ENCODE peak calls at places on chromosomes 12 and 14, in seven cellular contexts. One of them, this sample, is unnamed.

GRCh38 chr12:77591959-77592358 is 238.7 kb upstream of the NAV3 start:
- DNase-seq in stimulated activated CD4-positive, alpha-beta T cell treated with anti-CD3 and anti-CD28 coated beads, Interleukin-1b, Interleukin-23, amount 100 ng/mL, for 1 hour: no peak
- DNase-seq in activated effector memory CD4-positive, alpha-beta T cell treated with Interleukin-2 at 50 U/mL for 16 hours: no peak
- DNase-seq in progenitor cell of endocrine pancreas: no peak
- DNase-seq in ACHN: no peak
- DNase-seq in uterus: no peak
- DNase-seq in NCI-H1694: peak
- DNase-seq in this sample: no peak

GRCh38 chr12:12916135-12916956 is 25.0 kb downstream of the GPRC5A start:
- DNase-seq in uterus: peak
- DNase-seq in progenitor cell of endocrine pancreas: peak
- DNase-seq in NCI-H1694: peak
- DNase-seq in ACHN: peak
- DNase-seq in stimulated activated CD4-positive, alpha-beta T cell treated with anti-CD3 and anti-CD28 coated beads, Interleukin-1b, Interleukin-23, amount 100 ng/mL, for 1 hour: peak
- DNase-seq in activated effector memory CD4-positive, alpha-beta T cell treated with Interleukin-2 at 50 U/mL for 16 hours: peak
- DNase-seq in this sample: peak

GRCh38 chr14:65565948-65566347 is 153.4 kb downstream of the FUT8 start:
- DNase-seq in stimulated activated CD4-positive, alpha-beta T cell treated with anti-CD3 and anti-CD28 coated beads, Interleukin-1b, Interleukin-23, amount 100 ng/mL, for 1 hour: no peak
- DNase-seq in uterus: no peak
- DNase-seq in ACHN: peak
- DNase-seq in progenitor cell of endocrine pancreas: no peak
- DNase-seq in activated effector memory CD4-positive, alpha-beta T cell treated with Interleukin-2 at 50 U/mL for 16 hours: no peak
- DNase-seq in NCI-H1694: no peak
- DNase-seq in this sample: no peak

GRCh38 chr12:101455685-101456084 is 19.5 kb upstream of the SPIC start:
- DNase-seq in uterus: no peak
- DNase-seq in ACHN: no peak
- DNase-seq in NCI-H1694: no peak
- DNase-seq in activated effector memory CD4-positive, alpha-beta T cell treated with Interleukin-2 at 50 U/mL for 16 hours: peak
- DNase-seq in progenitor cell of endocrine pancreas: no peak
- DNase-seq in stimulated activated CD4-positive, alpha-beta T cell treated with anti-CD3 and anti-CD28 coated beads, Interleukin-1b, Interleukin-23, amount 100 ng/mL, for 1 hour: no peak
- DNase-seq in this sample: no peak

GRCh38 chr14:75562494-75562893 is 15.9 kb upstream of the FLVCR2 start:
- DNase-seq in ACHN: no peak
- DNase-seq in activated effector memory CD4-positive, alpha-beta T cell treated with Interleukin-2 at 50 U/mL for 16 hours: no peak
- DNase-seq in NCI-H1694: no peak
- DNase-seq in uterus: no peak
- DNase-seq in progenitor cell of endocrine pancreas: no peak
- DNase-seq in stimulated activated CD4-positive, alpha-beta T cell treated with anti-CD3 and anti-CD28 coated beads, Interleukin-1b, Interleukin-23, amount 100 ng/mL, for 1 hour: no peak
- DNase-seq in this sample: no peak

GRCh38 chr12:120856980-120857379 is 47.2 kb downstream of the SPPL3 start:
- DNase-seq in progenitor cell of endocrine pancreas: no peak
- DNase-seq in uterus: no peak
- DNase-seq in activated effector memory CD4-positive, alpha-beta T cell treated with Interleukin-2 at 50 U/mL for 16 hours: no peak
- DNase-seq in stimulated activated CD4-positive, alpha-beta T cell treated with anti-CD3 and anti-CD28 coated beads, Interleukin-1b, Interleukin-23, amount 100 ng/mL, for 1 hour: no peak
- DNase-seq in ACHN: peak
- DNase-seq in NCI-H1694: no peak
- DNase-seq in this sample: no peak

GRCh38 chr14:68598621-68599447 is 194.0 kb downstream of the ZFP36L1 start:
- DNase-seq in stimulated activated CD4-positive, alpha-beta T cell treated with anti-CD3 and anti-CD28 coated beads, Interleukin-1b, Interleukin-23, amount 100 ng/mL, for 1 hour: no peak
- DNase-seq in uterus: peak
- DNase-seq in progenitor cell of endocrine pancreas: no peak
- DNase-seq in NCI-H1694: no peak
- DNase-seq in ACHN: no peak
- DNase-seq in activated effector memory CD4-positive, alpha-beta T cell treated with Interleukin-2 at 50 U/mL for 16 hours: no peak
- DNase-seq in this sample: peak

GRCh38 chr12:79775355-79776073 is 84.8 kb upstream of the PAWR start:
- DNase-seq in stimulated activated CD4-positive, alpha-beta T cell treated with anti-CD3 and anti-CD28 coated beads, Interleukin-1b, Interleukin-23, amount 100 ng/mL, for 1 hour: no peak
- DNase-seq in ACHN: no peak
- DNase-seq in activated effector memory CD4-positive, alpha-beta T cell treated with Interleukin-2 at 50 U/mL for 16 hours: no peak
- DNase-seq in NCI-H1694: no peak
- DNase-seq in progenitor cell of endocrine pancreas: no peak
- DNase-seq in uterus: no peak
- DNase-seq in this sample: no peak

GRCh38 chr12:130961921-130962326 is 8.2 kb downstream of the ADGRD1 start:
- DNase-seq in uterus: no peak
- DNase-seq in ACHN: no peak
- DNase-seq in stimulated activated CD4-positive, alpha-beta T cell treated with anti-CD3 and anti-CD28 coated beads, Interleukin-1b, Interleukin-23, amount 100 ng/mL, for 1 hour: no peak
- DNase-seq in progenitor cell of endocrine pancreas: no peak
- DNase-seq in activated effector memory CD4-positive, alpha-beta T cell treated with Interleukin-2 at 50 U/mL for 16 hours: no peak
- DNase-seq in NCI-H1694: no peak
- DNase-seq in this sample: no peak

GRCh38 chr12:452667-453210 is 7.0 kb upstream of the B4GALNT3 start:
- DNase-seq in stimulated activated CD4-positive, alpha-beta T cell treated with anti-CD3 and anti-CD28 coated beads, Interleukin-1b, Interleukin-23, amount 100 ng/mL, for 1 hour: no peak
- DNase-seq in ACHN: no peak
- DNase-seq in uterus: no peak
- DNase-seq in progenitor cell of endocrine pancreas: no peak
- DNase-seq in NCI-H1694: no peak
- DNase-seq in activated effector memory CD4-positive, alpha-beta T cell treated with Interleukin-2 at 50 U/mL for 16 hours: peak
- DNase-seq in this sample: no peak

GRCh38 chr12:88375301-88375959 is 204.8 kb downstream of the KITLG start:
- DNase-seq in NCI-H1694: no peak
- DNase-seq in activated effector memory CD4-positive, alpha-beta T cell treated with Interleukin-2 at 50 U/mL for 16 hours: no peak
- DNase-seq in stimulated activated CD4-positive, alpha-beta T cell treated with anti-CD3 and anti-CD28 coated beads, Interleukin-1b, Interleukin-23, amount 100 ng/mL, for 1 hour: no peak
- DNase-seq in progenitor cell of endocrine pancreas: no peak
- DNase-seq in uterus: no peak
- DNase-seq in ACHN: no peak
- DNase-seq in this sample: no peak

GRCh38 chr12:67534046-67534445 is 114.5 kb upstream of the DYRK2 start:
- DNase-seq in uterus: no peak
- DNase-seq in progenitor cell of endocrine pancreas: no peak
- DNase-seq in activated effector memory CD4-positive, alpha-beta T cell treated with Interleukin-2 at 50 U/mL for 16 hours: no peak
- DNase-seq in NCI-H1694: no peak
- DNase-seq in ACHN: no peak
- DNase-seq in stimulated activated CD4-positive, alpha-beta T cell treated with anti-CD3 and anti-CD28 coated beads, Interleukin-1b, Interleukin-23, amount 100 ng/mL, for 1 hour: no peak
- DNase-seq in this sample: no peak

GRCh38 chr12:117361905-117362304 is 479 bp upstream of the NOS1 start:
- DNase-seq in NCI-H1694: no peak
- DNase-seq in ACHN: no peak
- DNase-seq in activated effector memory CD4-positive, alpha-beta T cell treated with Interleukin-2 at 50 U/mL for 16 hours: no peak
- DNase-seq in uterus: no peak
- DNase-seq in progenitor cell of endocrine pancreas: no peak
- DNase-seq in stimulated activated CD4-positive, alpha-beta T cell treated with anti-CD3 and anti-CD28 coated beads, Interleukin-1b, Interleukin-23, amount 100 ng/mL, for 1 hour: no peak
- DNase-seq in this sample: no peak

GRCh38 chr12:9668141-9669018 is 1.1 kb upstream of the CLEC2D start:
- DNase-seq in activated effector memory CD4-positive, alpha-beta T cell treated with Interleukin-2 at 50 U/mL for 16 hours: no peak
- DNase-seq in stimulated activated CD4-positive, alpha-beta T cell treated with anti-CD3 and anti-CD28 coated beads, Interleukin-1b, Interleukin-23, amount 100 ng/mL, for 1 hour: no peak
- DNase-seq in progenitor cell of endocrine pancreas: no peak
- DNase-seq in uterus: no peak
- DNase-seq in NCI-H1694: no peak
- DNase-seq in ACHN: no peak
- DNase-seq in this sample: no peak

GRCh38 chr14:77007975-77008421 is 20.5 kb downstream of the IRF2BPL start:
- DNase-seq in ACHN: no peak
- DNase-seq in activated effector memory CD4-positive, alpha-beta T cell treated with Interleukin-2 at 50 U/mL for 16 hours: no peak
- DNase-seq in NCI-H1694: no peak
- DNase-seq in progenitor cell of endocrine pancreas: no peak
- DNase-seq in uterus: peak
- DNase-seq in stimulated activated CD4-positive, alpha-beta T cell treated with anti-CD3 and anti-CD28 coated beads, Interleukin-1b, Interleukin-23, amount 100 ng/mL, for 1 hour: no peak
- DNase-seq in this sample: no peak

GRCh38 chr14:93137864-93138263 is 22.1 kb upstream of the ITPK1 start:
- DNase-seq in NCI-H1694: no peak
- DNase-seq in activated effector memory CD4-positive, alpha-beta T cell treated with Interleukin-2 at 50 U/mL for 16 hours: no peak
- DNase-seq in uterus: peak
- DNase-seq in progenitor cell of endocrine pancreas: no peak
- DNase-seq in ACHN: no peak
- DNase-seq in stimulated activated CD4-positive, alpha-beta T cell treated with anti-CD3 and anti-CD28 coated beads, Interleukin-1b, Interleukin-23, amount 100 ng/mL, for 1 hour: no peak
- DNase-seq in this sample: no peak

GRCh38 chr12:27619308-27619707 is 76.9 kb upstream of the REP15 start:
- DNase-seq in stimulated activated CD4-positive, alpha-beta T cell treated with anti-CD3 and anti-CD28 coated beads, Interleukin-1b, Interleukin-23, amount 100 ng/mL, for 1 hour: no peak
- DNase-seq in progenitor cell of endocrine pancreas: no peak
- DNase-seq in ACHN: peak
- DNase-seq in activated effector memory CD4-positive, alpha-beta T cell treated with Interleukin-2 at 50 U/mL for 16 hours: no peak
- DNase-seq in uterus: no peak
- DNase-seq in NCI-H1694: no peak
- DNase-seq in this sample: no peak

GRCh38 chr12:11959117-11959823 is 111.5 kb upstream of the BCL2L14 start:
- DNase-seq in progenitor cell of endocrine pancreas: no peak
- DNase-seq in stimulated activated CD4-positive, alpha-beta T cell treated with anti-CD3 and anti-CD28 coated beads, Interleukin-1b, Interleukin-23, amount 100 ng/mL, for 1 hour: no peak
- DNase-seq in ACHN: no peak
- DNase-seq in NCI-H1694: no peak
- DNase-seq in activated effector memory CD4-positive, alpha-beta T cell treated with Interleukin-2 at 50 U/mL for 16 hours: no peak
- DNase-seq in uterus: no peak
- DNase-seq in this sample: no peak

GRCh38 chr14:71533396-71533795 is 398.8 kb upstream of the RGS6 start:
- DNase-seq in progenitor cell of endocrine pancreas: no peak
- DNase-seq in NCI-H1694: no peak
- DNase-seq in stimulated activated CD4-positive, alpha-beta T cell treated with anti-CD3 and anti-CD28 coated beads, Interleukin-1b, Interleukin-23, amount 100 ng/mL, for 1 hour: no peak
- DNase-seq in uterus: no peak
- DNase-seq in activated effector memory CD4-positive, alpha-beta T cell treated with Interleukin-2 at 50 U/mL for 16 hours: no peak
- DNase-seq in ACHN: no peak
- DNase-seq in this sample: peak

GRCh38 chr14:97138801-97139200 is 341.6 kb downstream of the VRK1 start:
- DNase-seq in ACHN: no peak
- DNase-seq in NCI-H1694: no peak
- DNase-seq in uterus: no peak
- DNase-seq in stimulated activated CD4-positive, alpha-beta T cell treated with anti-CD3 and anti-CD28 coated beads, Interleukin-1b, Interleukin-23, amount 100 ng/mL, for 1 hour: no peak
- DNase-seq in activated effector memory CD4-positive, alpha-beta T cell treated with Interleukin-2 at 50 U/mL for 16 hours: no peak
- DNase-seq in progenitor cell of endocrine pancreas: no peak
- DNase-seq in this sample: no peak

This sample was measured in midbrain.